ENCODE peak calls at places on chromosomes 6 and 20, in seven cellular contexts. N, P, S, H, Y, Z and I are unnamed samples.

GRCh38 chr6:110976575-110976974 is 5.3 kb upstream of the RPF2 start:
- DNase-seq in N (no peak), P (no peak), S (no peak), H (no peak), Y (no peak), Z (no peak), I (peak)

GRCh38 chr20:57237006-57237953 is 29.2 kb downstream of the BMP7 start:
- DNase-seq in N (no peak), P (no peak), S (no peak), H (no peak), Y (no peak), Z (no peak), I (no peak)

GRCh38 chr6:692356-692851 is 535 bp downstream of the EXOC2 start:
- DNase-seq in N (peak), P (no peak), S (peak), H (peak), Y (peak), Z (peak), I (peak)

GRCh38 chr20:20492521-20493334 is 124.8 kb downstream of the INSM1 start:
- DNase-seq in N (no peak), P (no peak), S (no peak), H (no peak), Y (peak), Z (no peak), I (peak)

GRCh38 chr20:57425150-57426013 is 34.2 kb downstream of the RBM38 start:
- DNase-seq in N (no peak), P (no peak), S (no peak), H (no peak), Y (peak), Z (no peak), I (peak)

GRCh38 chr20:50996901-50997830 is 25.7 kb downstream of the KCNG1 start:
- DNase-seq in N (no peak), P (no peak), S (no peak), H (no peak), Y (no peak), Z (no peak), I (no peak)

GRCh38 chr6:129314575-129314974 is 395.4 kb downstream of the ARHGAP18 start:
- DNase-seq in N (no peak), P (no peak), S (no peak), H (no peak), Y (no peak), Z (no peak), I (no peak)

GRCh38 chr20:53609501-53610445 is 16.1 kb upstream of the ZNF217 start:
- DNase-seq in N (peak), P (no peak), S (peak), H (peak), Y (no peak), Z (peak), I (peak)

GRCh38 chr6:38133932-38134703 is 314.6 kb downstream of the ZFAND3 start:
- DNase-seq in N (no peak), P (no peak), S (no peak), H (no peak), Y (no peak), Z (no peak), I (no peak)

GRCh38 chr6:152952045-152952444 is 30.8 kb downstream of the FBXO5 start:
- DNase-seq in N (no peak), P (peak), S (no peak), H (no peak), Y (no peak), Z (no peak), I (no peak)

GRCh38 chr6:151036869-151037680 is 171.6 kb downstream of the MTHFD1L start:
- DNase-seq in N (no peak), P (no peak), S (no peak), H (no peak), Y (no peak), Z (peak), I (no peak)

GRCh38 chr6:37162740-37163139 is 7.2 kb upstream of the PIM1 start:
- DNase-seq in N (no peak), P (no peak), S (no peak), H (no peak), Y (no peak), Z (no peak), I (no peak)

GRCh38 chr20:460180-460579 is 2.2 kb downstream of the TBC1D20 start:
- DNase-seq in N (no peak), P (no peak), S (no peak), H (no peak), Y (no peak), Z (no peak), I (no peak)

GRCh38 chr6:170407200-170407599 is 100.6 kb downstream of the FAM120B start:
- DNase-seq in N (no peak), P (no peak), S (no peak), H (no peak), Y (no peak), Z (no peak), I (no peak)

GRCh38 chr20:1291191-1291741 is 25.2 kb downstream of the SNPH start:
- DNase-seq in N (no peak), P (no peak), S (no peak), H (no peak), Y (peak), Z (no peak), I (no peak)

GRCh38 chr20:22106308-22106938 is 401.0 kb downstream of the PAX1 start:
- DNase-seq in N (no peak), P (peak), S (no peak), H (no peak), Y (peak), Z (no peak), I (peak)

GRCh38 chr6:27078734-27079357 is 168.7 kb upstream of the PRSS16 start:
- DNase-seq in N (peak), P (peak), S (peak), H (peak), Y (peak), Z (peak), I (peak)

GRCh38 chr6:153131037-153131981 is at the start of gene RGS17:
- DNase-seq in N (no peak), P (peak), S (peak), H (no peak), Y (peak), Z (peak), I (peak)

GRCh38 chr6:15602144-15602543 is 60.7 kb downstream of the DTNBP1 start:
- DNase-seq in N (peak), P (no peak), S (peak), H (peak), Y (no peak), Z (no peak), I (no peak)

GRCh38 chr6:34627296-34627695 is 69.3 kb downstream of the ILRUN start:
- DNase-seq in N (no peak), P (no peak), S (no peak), H (no peak), Y (no peak), Z (no peak), I (no peak)

GRCh38 chr6:163955131-163955530 is 540.6 kb downstream of the QKI start:
- DNase-seq in N (no peak), P (no peak), S (no peak), H (no peak), Y (no peak), Z (no peak), I (no peak)

GRCh38 chr6:45681860-45682488 is 304.2 kb upstream of the SUPT3H start:
- DNase-seq in N (no peak), P (no peak), S (peak), H (no peak), Y (no peak), Z (peak), I (no peak)

GRCh38 chr20:59063358-59064213 is 21.0 kb upstream of the PRELID3B start:
- DNase-seq in N (no peak), P (no peak), S (no peak), H (no peak), Y (peak), Z (no peak), I (peak)